ENCODE peak calls at places on chromosomes 1 and 21, in six cellular contexts. E is lung, A is gastrocnemius medialis, R is kidney, Q is right atrium auricular region, D is OCI-LY7. B is an unnamed sample.
A peak's percentile ranks its signal among the peaks of the same experiment; 100 is the strongest.

GRCh38 chr1:209937996-209938959 is at the start of gene SYT14:
- DNase-seq in E (no peak), D (no peak), A (no peak), R (peak; percentile 59), Q (no peak), B (no peak)

GRCh38 chr1:30008998-30009657 is 714.3 kb downstream of the MATN1 start:
- DNase-seq in R (no peak), Q (no peak), D (no peak), E (no peak), A (no peak), B (no peak)

GRCh38 chr1:38589036-38589435 is 270.5 kb downstream of the RRAGC start:
- DNase-seq in E (no peak), R (no peak), D (no peak), Q (no peak), A (no peak), B (no peak)

GRCh38 chr1:219373616-219373935 is 199.9 kb downstream of the LYPLAL1 start:
- DNase-seq in A (no peak), R (no peak), Q (no peak), E (no peak), D (no peak), B (no peak)

GRCh38 chr21:41777934-41778815 is 11.3 kb upstream of the RIPK4 start:
- DNase-seq in A (peak; percentile 73), R (peak; percentile 94), E (peak; percentile 88), D (peak; percentile 28), Q (peak; percentile 94), B (peak; percentile 80)

GRCh38 chr1:198601936-198602889 is 36.6 kb upstream of the PTPRC start:
- DNase-seq in Q (no peak), R (no peak), D (no peak), A (no peak), E (no peak), B (no peak)

GRCh38 chr1:200780545-200781444 is 42.1 kb downstream of the CAMSAP2 start:
- DNase-seq in E (no peak), A (no peak), R (no peak), Q (no peak), D (no peak), B (no peak)

GRCh38 chr1:15454256-15454655 is 2.3 kb upstream of the CELA2A start:
- DNase-seq in D (no peak), R (no peak), A (no peak), E (no peak), Q (no peak), B (no peak)

GRCh38 chr21:26077523-26077922 is 93.0 kb downstream of the APP start:
- DNase-seq in Q (no peak), E (no peak), D (no peak), A (no peak), R (no peak), B (no peak)

DNA sequence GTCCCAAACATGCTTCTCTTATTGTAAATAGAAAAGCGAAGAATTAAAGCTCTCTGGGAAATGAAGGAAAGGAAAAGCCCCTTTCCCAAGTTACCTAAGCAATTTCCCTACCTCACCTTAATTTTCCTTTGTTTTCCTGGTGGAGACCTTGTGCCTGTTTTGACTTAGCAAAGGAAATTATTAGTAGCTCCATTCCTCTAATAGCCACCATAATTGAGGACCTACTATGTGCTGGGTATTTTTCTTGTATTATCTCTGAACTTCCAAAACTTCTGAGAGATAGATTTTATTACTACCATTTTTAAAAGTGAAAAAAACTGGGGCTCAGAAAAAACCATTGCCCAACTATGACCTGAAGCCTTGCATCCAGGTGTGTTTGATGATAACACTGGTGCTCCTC is 39.3 kb downstream of the BCL9 start:
- DNase-seq in E (no peak), A (no peak), R (no peak), D (no peak), Q (no peak), B (no peak)
- H3K27ac ChIP-seq in E (no peak overlapping the region), A (no peak overlapping the region), R (peak overlapping the region; percentile 52), D (no peak overlapping the region), Q (no peak overlapping the region), B (no peak overlapping the region)

DNA sequence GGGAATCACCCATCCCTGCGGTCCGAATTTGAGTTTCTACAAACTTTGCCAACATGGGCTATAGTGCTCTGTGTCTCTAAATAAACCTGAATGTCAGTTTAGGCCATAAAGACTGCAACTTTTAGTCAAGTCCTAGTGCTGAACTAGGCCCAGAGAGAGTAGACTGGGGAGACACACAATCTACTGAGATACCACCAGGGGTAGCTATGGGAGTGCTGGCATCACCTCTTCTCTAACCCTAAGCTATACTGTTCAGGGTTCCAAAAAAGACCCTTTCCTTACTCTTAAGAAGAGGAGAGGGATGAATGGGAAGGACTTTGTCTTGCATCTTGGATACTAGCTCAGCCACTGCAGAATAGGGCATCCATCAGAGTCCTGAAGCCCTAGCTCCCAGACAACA is 866.7 kb upstream of the PRMT6 start:
- DNase-seq in E (no peak), Q (no peak), D (no peak), A (no peak), R (no peak), B (no peak)
- H3K9me3 ChIP-seq in E (peaks cover 2% of the 10 kb centered on the region), Q (no peaks in the 10 kb centered on the region), D (no peaks in the 10 kb centered on the region), A (no peaks in the 10 kb centered on the region), R (peaks cover 5% of the 10 kb centered on the region), B (no peaks in the 10 kb centered on the region)

GRCh38 chr1:183806086-183806485 is 1.2 kb downstream of the RGL1 start:
- DNase-seq in Q (no peak), E (no peak), D (no peak), A (no peak), R (no peak), B (no peak)

GRCh38 chr1:183807549-183808168 is 2.7 kb downstream of the RGL1 start:
- DNase-seq in E (no peak), D (no peak), A (peak; percentile 13), Q (peak; percentile 73), R (no peak), B (peak; percentile 38)

GRCh38 chr1:183804916-183805734 is at the start of gene RGL1:
- DNase-seq in A (peak; percentile 46), D (no peak), E (peak; percentile 76), R (peak; percentile 87), Q (peak; percentile 85), B (peak; percentile 77)

GRCh38 chr1:183808296-183809027 is 3.5 kb downstream of the RGL1 start:
- DNase-seq in Q (no peak), D (no peak), R (no peak), E (no peak), A (no peak), B (no peak)

GRCh38 chr1:183806650-183807049 is 1.7 kb downstream of the RGL1 start:
- DNase-seq in E (no peak), R (no peak), Q (no peak), D (no peak), A (no peak), B (no peak)
- H3K27ac ChIP-seq in E (no peak overlapping the region), R (peak overlapping the region; percentile 68), Q (peak overlapping the region; percentile 78), D (no peak overlapping the region), A (no peak overlapping the region), B (peak overlapping the region; percentile 57)

DNA sequence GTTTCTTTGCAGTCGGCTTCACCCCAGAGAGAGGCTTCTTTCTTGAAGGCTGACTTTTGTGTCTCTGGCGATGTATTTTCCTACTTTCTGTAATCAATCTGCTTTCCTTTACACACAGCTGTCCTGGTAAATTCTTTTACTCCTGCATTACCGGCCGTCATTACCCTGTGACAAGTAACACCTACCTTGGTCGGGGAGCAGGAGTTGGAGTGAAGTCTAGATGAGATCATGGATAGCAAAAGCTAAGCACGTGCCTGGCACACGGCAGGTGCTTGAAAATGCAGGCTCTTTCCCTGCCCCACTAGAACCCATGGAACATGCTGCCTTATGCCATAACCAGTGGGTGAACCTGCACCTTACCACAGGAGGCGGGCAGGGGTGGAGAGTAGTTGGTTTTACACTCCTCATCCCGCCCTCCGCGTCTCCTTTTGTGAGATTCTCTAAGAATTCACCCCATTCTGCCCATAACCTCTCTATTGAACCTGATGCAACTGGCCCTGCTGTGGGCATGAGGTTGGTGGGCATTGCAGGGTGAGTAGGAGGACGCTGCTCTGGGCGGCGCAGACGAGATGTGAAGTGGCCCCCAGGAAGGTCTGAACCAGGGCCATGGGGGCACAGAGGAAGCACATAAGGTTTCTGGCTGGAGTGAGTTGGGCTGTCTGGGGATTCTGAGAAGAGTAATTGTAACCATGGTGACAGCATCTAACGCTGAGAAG is 8.7 kb downstream of the PADI1 start:
- DNase-seq in E (no peak), Q (no peak), A (no peak), D (no peak), R (no peak), B (no peak)
- H3K9me3 ChIP-seq in E (no peaks in the 10 kb centered on the region), Q (no peaks in the 10 kb centered on the region), A (no peaks in the 10 kb centered on the region), D (no peaks in the 10 kb centered on the region), R (no peaks in the 10 kb centered on the region), B (no peaks in the 10 kb centered on the region)

GRCh38 chr21:33977721-33978369 is 62.2 kb upstream of the ATP5PO start:
- DNase-seq in E (no peak), R (no peak), Q (no peak), A (no peak), D (no peak), B (no peak)
- H3K27ac ChIP-seq in E (no peak overlapping the region), R (no peak overlapping the region), Q (peak overlapping the region; percentile 85), A (no peak overlapping the region), D (no peak overlapping the region), B (no peak overlapping the region)